ENCODE peak calls at places on chromosome 16, in seven cellular contexts. One of them, this sample, is unnamed.

GRCh38 chr16:10419701-10420100 is 33.8 kb downstream of the ATF7IP2 start:
- DNase-seq in adrenal gland: no peak
- DNase-seq in activated T-cell treated with anti-CD3 and anti-CD28 coated beads, Interleukin-2, amount 50 U/mL, for 48 hours: no peak
- DNase-seq in activated naive CD4-positive, alpha-beta T cell: no peak
- DNase-seq in fibroblast of pulmonary artery: no peak
- DNase-seq in activated CD4-positive, alpha-beta T cell treated with anti-CD3 and anti-CD28 coated beads, Interleukin-2, amount 50 U/mL, for 1 hour: no peak
- DNase-seq in uterus: no peak
- DNase-seq in this sample: no peak

GRCh38 chr16:1745900-1746692 is 25.2 kb downstream of the NME3 start:
- DNase-seq in fibroblast of pulmonary artery: peak; percentile 42
- DNase-seq in activated CD4-positive, alpha-beta T cell treated with anti-CD3 and anti-CD28 coated beads, Interleukin-2, amount 50 U/mL, for 1 hour: no peak
- DNase-seq in activated naive CD4-positive, alpha-beta T cell: no peak
- DNase-seq in activated T-cell treated with anti-CD3 and anti-CD28 coated beads, Interleukin-2, amount 50 U/mL, for 48 hours: no peak
- DNase-seq in adrenal gland: no peak
- DNase-seq in uterus: no peak
- DNase-seq in this sample: no peak

GRCh38 chr16:66668777-66669444 is 27.6 kb downstream of the CMTM4 start:
- DNase-seq in activated naive CD4-positive, alpha-beta T cell: no peak
- DNase-seq in adrenal gland: no peak
- DNase-seq in activated T-cell treated with anti-CD3 and anti-CD28 coated beads, Interleukin-2, amount 50 U/mL, for 48 hours: no peak
- DNase-seq in fibroblast of pulmonary artery: peak; percentile 54
- DNase-seq in uterus: no peak
- DNase-seq in activated CD4-positive, alpha-beta T cell treated with anti-CD3 and anti-CD28 coated beads, Interleukin-2, amount 50 U/mL, for 1 hour: no peak
- DNase-seq in this sample: no peak

GRCh38 chr16:466651-467050 is 41.2 kb downstream of the RAB11FIP3 start:
- DNase-seq in activated T-cell treated with anti-CD3 and anti-CD28 coated beads, Interleukin-2, amount 50 U/mL, for 48 hours: no peak
- DNase-seq in fibroblast of pulmonary artery: no peak
- DNase-seq in uterus: no peak
- DNase-seq in activated naive CD4-positive, alpha-beta T cell: no peak
- DNase-seq in activated CD4-positive, alpha-beta T cell treated with anti-CD3 and anti-CD28 coated beads, Interleukin-2, amount 50 U/mL, for 1 hour: no peak
- DNase-seq in adrenal gland: no peak
- DNase-seq in this sample: peak; percentile 21

GRCh38 chr16:52298769-52299168 is 248.2 kb downstream of the TOX3 start:
- DNase-seq in activated CD4-positive, alpha-beta T cell treated with anti-CD3 and anti-CD28 coated beads, Interleukin-2, amount 50 U/mL, for 1 hour: no peak
- DNase-seq in fibroblast of pulmonary artery: no peak
- DNase-seq in activated T-cell treated with anti-CD3 and anti-CD28 coated beads, Interleukin-2, amount 50 U/mL, for 48 hours: no peak
- DNase-seq in adrenal gland: no peak
- DNase-seq in activated naive CD4-positive, alpha-beta T cell: no peak
- DNase-seq in uterus: no peak
- DNase-seq in this sample: no peak

GRCh38 chr16:47617732-47618131 is 156.6 kb downstream of the PHKB start:
- DNase-seq in uterus: no peak
- DNase-seq in activated CD4-positive, alpha-beta T cell treated with anti-CD3 and anti-CD28 coated beads, Interleukin-2, amount 50 U/mL, for 1 hour: no peak
- DNase-seq in fibroblast of pulmonary artery: peak; percentile 25
- DNase-seq in adrenal gland: no peak
- DNase-seq in activated T-cell treated with anti-CD3 and anti-CD28 coated beads, Interleukin-2, amount 50 U/mL, for 48 hours: no peak
- DNase-seq in activated naive CD4-positive, alpha-beta T cell: no peak
- DNase-seq in this sample: no peak

GRCh38 chr16:35102780-35103403 is 1643.5 kb downstream of the TP53TG3F start:
- DNase-seq in adrenal gland: no peak
- DNase-seq in activated CD4-positive, alpha-beta T cell treated with anti-CD3 and anti-CD28 coated beads, Interleukin-2, amount 50 U/mL, for 1 hour: no peak
- DNase-seq in fibroblast of pulmonary artery: no peak
- DNase-seq in activated T-cell treated with anti-CD3 and anti-CD28 coated beads, Interleukin-2, amount 50 U/mL, for 48 hours: no peak
- DNase-seq in activated naive CD4-positive, alpha-beta T cell: no peak
- DNase-seq in uterus: no peak
- DNase-seq in this sample: peak; percentile 0

GRCh38 chr16:50709061-50709695 is 15.8 kb downstream of the NOD2 start:
- DNase-seq in activated CD4-positive, alpha-beta T cell treated with anti-CD3 and anti-CD28 coated beads, Interleukin-2, amount 50 U/mL, for 1 hour: no peak
- DNase-seq in adrenal gland: peak; percentile 25
- DNase-seq in activated naive CD4-positive, alpha-beta T cell: no peak
- DNase-seq in activated T-cell treated with anti-CD3 and anti-CD28 coated beads, Interleukin-2, amount 50 U/mL, for 48 hours: no peak
- DNase-seq in fibroblast of pulmonary artery: no peak
- DNase-seq in uterus: no peak
- DNase-seq in this sample: no peak

GRCh38 chr16:56999409-57000270 is 10.3 kb downstream of the NLRC5 start:
- DNase-seq in activated T-cell treated with anti-CD3 and anti-CD28 coated beads, Interleukin-2, amount 50 U/mL, for 48 hours: peak; percentile 66
- DNase-seq in uterus: peak; percentile 10
- DNase-seq in activated naive CD4-positive, alpha-beta T cell: no peak
- DNase-seq in adrenal gland: no peak
- DNase-seq in fibroblast of pulmonary artery: no peak
- DNase-seq in activated CD4-positive, alpha-beta T cell treated with anti-CD3 and anti-CD28 coated beads, Interleukin-2, amount 50 U/mL, for 1 hour: no peak
- DNase-seq in this sample: no peak

GRCh38 chr16:86462334-86463084 is 47.8 kb upstream of the FOXF1 start:
- DNase-seq in activated T-cell treated with anti-CD3 and anti-CD28 coated beads, Interleukin-2, amount 50 U/mL, for 48 hours: no peak
- DNase-seq in uterus: no peak
- DNase-seq in activated CD4-positive, alpha-beta T cell treated with anti-CD3 and anti-CD28 coated beads, Interleukin-2, amount 50 U/mL, for 1 hour: no peak
- DNase-seq in adrenal gland: no peak
- DNase-seq in activated naive CD4-positive, alpha-beta T cell: no peak
- DNase-seq in fibroblast of pulmonary artery: no peak
- DNase-seq in this sample: no peak

GRCh38 chr16:25184771-25185170 is 32.0 kb upstream of the AQP8 start:
- DNase-seq in activated CD4-positive, alpha-beta T cell treated with anti-CD3 and anti-CD28 coated beads, Interleukin-2, amount 50 U/mL, for 1 hour: no peak
- DNase-seq in uterus: no peak
- DNase-seq in fibroblast of pulmonary artery: no peak
- DNase-seq in activated naive CD4-positive, alpha-beta T cell: no peak
- DNase-seq in adrenal gland: no peak
- DNase-seq in activated T-cell treated with anti-CD3 and anti-CD28 coated beads, Interleukin-2, amount 50 U/mL, for 48 hours: no peak
- DNase-seq in this sample: no peak

GRCh38 chr16:15954814-15955151 is 5.4 kb downstream of the ABCC1 start:
- DNase-seq in activated CD4-positive, alpha-beta T cell treated with anti-CD3 and anti-CD28 coated beads, Interleukin-2, amount 50 U/mL, for 1 hour: no peak
- DNase-seq in fibroblast of pulmonary artery: no peak
- DNase-seq in adrenal gland: peak; percentile 38
- DNase-seq in activated naive CD4-positive, alpha-beta T cell: no peak
- DNase-seq in uterus: no peak
- DNase-seq in activated T-cell treated with anti-CD3 and anti-CD28 coated beads, Interleukin-2, amount 50 U/mL, for 48 hours: no peak
- DNase-seq in this sample: no peak

GRCh38 chr16:83245061-83245460 is 562.7 kb upstream of the HSBP1 start:
- DNase-seq in adrenal gland: no peak
- DNase-seq in uterus: no peak
- DNase-seq in fibroblast of pulmonary artery: peak; percentile 38
- DNase-seq in activated naive CD4-positive, alpha-beta T cell: no peak
- DNase-seq in activated CD4-positive, alpha-beta T cell treated with anti-CD3 and anti-CD28 coated beads, Interleukin-2, amount 50 U/mL, for 1 hour: no peak
- DNase-seq in activated T-cell treated with anti-CD3 and anti-CD28 coated beads, Interleukin-2, amount 50 U/mL, for 48 hours: no peak
- DNase-seq in this sample: no peak

GRCh38 chr16:1771072-1771863 is at the start of gene NME3:
- DNase-seq in activated CD4-positive, alpha-beta T cell treated with anti-CD3 and anti-CD28 coated beads, Interleukin-2, amount 50 U/mL, for 1 hour: peak; percentile 74
- DNase-seq in fibroblast of pulmonary artery: peak; percentile 59
- DNase-seq in activated naive CD4-positive, alpha-beta T cell: peak; percentile 34
- DNase-seq in adrenal gland: peak; percentile 73
- DNase-seq in activated T-cell treated with anti-CD3 and anti-CD28 coated beads, Interleukin-2, amount 50 U/mL, for 48 hours: peak; percentile 90
- DNase-seq in uterus: peak; percentile 79
- DNase-seq in this sample: no peak

GRCh38 chr16:86073103-86073625 is 174.2 kb downstream of the IRF8 start:
- DNase-seq in activated T-cell treated with anti-CD3 and anti-CD28 coated beads, Interleukin-2, amount 50 U/mL, for 48 hours: no peak
- DNase-seq in adrenal gland: no peak
- DNase-seq in activated naive CD4-positive, alpha-beta T cell: no peak
- DNase-seq in activated CD4-positive, alpha-beta T cell treated with anti-CD3 and anti-CD28 coated beads, Interleukin-2, amount 50 U/mL, for 1 hour: no peak
- DNase-seq in fibroblast of pulmonary artery: no peak
- DNase-seq in uterus: no peak
- DNase-seq in this sample: no peak

GRCh38 chr16:11610580-11610979 is 23.9 kb upstream of the LITAF start:
- DNase-seq in fibroblast of pulmonary artery: no peak
- DNase-seq in activated CD4-positive, alpha-beta T cell treated with anti-CD3 and anti-CD28 coated beads, Interleukin-2, amount 50 U/mL, for 1 hour: no peak
- DNase-seq in activated T-cell treated with anti-CD3 and anti-CD28 coated beads, Interleukin-2, amount 50 U/mL, for 48 hours: no peak
- DNase-seq in activated naive CD4-positive, alpha-beta T cell: no peak
- DNase-seq in uterus: no peak
- DNase-seq in adrenal gland: no peak
- DNase-seq in this sample: peak; percentile 24

GRCh38 chr16:2840914-2841313 is 10.8 kb downstream of the ZG16B start:
- DNase-seq in activated CD4-positive, alpha-beta T cell treated with anti-CD3 and anti-CD28 coated beads, Interleukin-2, amount 50 U/mL, for 1 hour: no peak
- DNase-seq in fibroblast of pulmonary artery: no peak
- DNase-seq in uterus: no peak
- DNase-seq in adrenal gland: no peak
- DNase-seq in activated naive CD4-positive, alpha-beta T cell: no peak
- DNase-seq in activated T-cell treated with anti-CD3 and anti-CD28 coated beads, Interleukin-2, amount 50 U/mL, for 48 hours: no peak
- DNase-seq in this sample: no peak

GRCh38 chr16:23640669-23640958 is 496 bp downstream of the PALB2 start:
- DNase-seq in uterus: no peak
- DNase-seq in adrenal gland: no peak
- DNase-seq in activated naive CD4-positive, alpha-beta T cell: no peak
- DNase-seq in activated CD4-positive, alpha-beta T cell treated with anti-CD3 and anti-CD28 coated beads, Interleukin-2, amount 50 U/mL, for 1 hour: no peak
- DNase-seq in activated T-cell treated with anti-CD3 and anti-CD28 coated beads, Interleukin-2, amount 50 U/mL, for 48 hours: no peak
- DNase-seq in fibroblast of pulmonary artery: no peak
- DNase-seq in this sample: no peak

GRCh38 chr16:23979982-23980381 is 144.2 kb downstream of the PRKCB start:
- DNase-seq in activated T-cell treated with anti-CD3 and anti-CD28 coated beads, Interleukin-2, amount 50 U/mL, for 48 hours: no peak
- DNase-seq in fibroblast of pulmonary artery: no peak
- DNase-seq in activated naive CD4-positive, alpha-beta T cell: no peak
- DNase-seq in activated CD4-positive, alpha-beta T cell treated with anti-CD3 and anti-CD28 coated beads, Interleukin-2, amount 50 U/mL, for 1 hour: no peak
- DNase-seq in adrenal gland: no peak
- DNase-seq in uterus: no peak
- DNase-seq in this sample: no peak

GRCh38 chr16:49461517-49461951 is 87.9 kb downstream of the C16orf78 start:
- DNase-seq in activated naive CD4-positive, alpha-beta T cell: no peak
- DNase-seq in fibroblast of pulmonary artery: no peak
- DNase-seq in uterus: no peak
- DNase-seq in adrenal gland: no peak
- DNase-seq in activated T-cell treated with anti-CD3 and anti-CD28 coated beads, Interleukin-2, amount 50 U/mL, for 48 hours: peak; percentile 14
- DNase-seq in activated CD4-positive, alpha-beta T cell treated with anti-CD3 and anti-CD28 coated beads, Interleukin-2, amount 50 U/mL, for 1 hour: no peak
- DNase-seq in this sample: no peak